ENCODE peak calls at places on chromosome 9, in seven cellular contexts. R, F, Z, M, L, G and J are unnamed samples.

GRCh38 chr9:69905291-69905690 is 84.7 kb downstream of the CFAP95 start:
- DNase-seq in R (no peak), F (no peak), Z (peak), M (no peak), L (no peak), G (no peak), J (no peak)

GRCh38 chr9:85742630-85742928 is 825 bp upstream of the AGTPBP1 start:
- DNase-seq in R (no peak), F (no peak), Z (peak), M (no peak), L (no peak), G (peak), J (no peak)

GRCh38 chr9:90060256-90060655 is 455.4 kb downstream of the GADD45G start:
- DNase-seq in R (no peak), F (no peak), Z (no peak), M (no peak), L (no peak), G (no peak), J (no peak)

GRCh38 chr9:116549061-116549664 is 137.9 kb upstream of the TRIM32 start:
- DNase-seq in R (no peak), F (no peak), Z (peak), M (peak), L (peak), G (peak), J (peak)

GRCh38 chr9:124206391-124206790 is 51.4 kb upstream of the NEK6 start:
- DNase-seq in R (no peak), F (no peak), Z (no peak), M (no peak), L (no peak), G (no peak), J (no peak)

GRCh38 chr9:80157561-80157983 is 585.8 kb downstream of the TLE4 start:
- DNase-seq in R (no peak), F (no peak), Z (no peak), M (no peak), L (no peak), G (no peak), J (no peak)

GRCh38 chr9:113562653-113563381 is 99.3 kb downstream of the RGS3 start:
- DNase-seq in R (no peak), F (no peak), Z (no peak), M (no peak), L (no peak), G (no peak), J (peak)

GRCh38 chr9:68495287-68495686 is 45.4 kb downstream of the TMEM252 start:
- DNase-seq in R (no peak), F (no peak), Z (no peak), M (no peak), L (no peak), G (no peak), J (no peak)

GRCh38 chr9:111621895-111622480 is 9.1 kb upstream of the DNAJC25 start:
- DNase-seq in R (no peak), F (no peak), Z (peak), M (no peak), L (no peak), G (no peak), J (no peak)

GRCh38 chr9:77497322-77498198 is 150.6 kb downstream of the GNA14 start:
- DNase-seq in R (no peak), F (no peak), Z (no peak), M (no peak), L (no peak), G (no peak), J (no peak)

GRCh38 chr9:69461488-69461887 is 136.5 kb downstream of the ENTREP1 start:
- DNase-seq in R (no peak), F (no peak), Z (no peak), M (no peak), L (no peak), G (no peak), J (no peak)

GRCh38 chr9:129358621-129359154 is 180.6 kb upstream of the IER5L start:
- DNase-seq in R (no peak), F (no peak), Z (no peak), M (no peak), L (no peak), G (no peak), J (no peak)

GRCh38 chr9:120922404-120923173 is 4.0 kb downstream of the TRAF1 start:
- DNase-seq in R (no peak), F (no peak), Z (no peak), M (no peak), L (no peak), G (no peak), J (no peak)

GRCh38 chr9:69332067-69332685 is 7.2 kb downstream of the ENTREP1 start:
- DNase-seq in R (no peak), F (no peak), Z (no peak), M (no peak), L (no peak), G (no peak), J (no peak)

GRCh38 chr9:95764920-95765319 is 110.6 kb upstream of the ERCC6L2 start:
- DNase-seq in R (no peak), F (no peak), Z (no peak), M (no peak), L (no peak), G (no peak), J (no peak)

GRCh38 chr9:72675586-72675985 is 154.2 kb downstream of the TMC1 start:
- DNase-seq in R (no peak), F (no peak), Z (peak), M (no peak), L (no peak), G (peak), J (no peak)

GRCh38 chr9:130682490-130683121 is 11.0 kb upstream of the EXOSC2 start:
- DNase-seq in R (no peak), F (peak), Z (peak), M (peak), L (peak), G (no peak), J (peak)

GRCh38 chr9:74496819-74497749 is at the start of gene RORB:
- DNase-seq in R (no peak), F (peak), Z (peak), M (peak), L (peak), G (peak), J (peak)

GRCh38 chr9:89502038-89502601 is 4.2 kb upstream of the SEMA4D start:
- DNase-seq in R (no peak), F (no peak), Z (no peak), M (no peak), L (no peak), G (no peak), J (no peak)

GRCh38 chr9:124860582-124861341 is 995 bp downstream of the RPL35 start:
- DNase-seq in R (no peak), F (no peak), Z (peak), M (no peak), L (no peak), G (no peak), J (no peak)

GRCh38 chr9:37983381-37984067 is 79.6 kb upstream of the SLC25A51 start:
- DNase-seq in R (no peak), F (no peak), Z (no peak), M (no peak), L (no peak), G (no peak), J (no peak)

GRCh38 chr9:112505607-112506006 is 19.0 kb downstream of the KIAA1958 start:
- DNase-seq in R (no peak), F (no peak), Z (no peak), M (no peak), L (no peak), G (no peak), J (no peak)

GRCh38 chr9:35272989-35273388 is 111.2 kb downstream of the UNC13B start:
- DNase-seq in R (no peak), F (no peak), Z (peak), M (no peak), L (no peak), G (no peak), J (no peak)

GRCh38 chr9:129988607-129989361 is 54.2 kb downstream of the FNBP1 start:
- DNase-seq in R (no peak), F (no peak), Z (no peak), M (no peak), L (no peak), G (no peak), J (no peak)

GRCh38 chr9:16679327-16679821 is 191.1 kb downstream of the BNC2 start:
- DNase-seq in R (no peak), F (no peak), Z (peak), M (no peak), L (no peak), G (no peak), J (no peak)

GRCh38 chr9:93587651-93588347 is 11.4 kb downstream of the PHF2 start:
- DNase-seq in R (no peak), F (no peak), Z (no peak), M (no peak), L (no peak), G (no peak), J (no peak)

GRCh38 chr9:83934569-83935275 is 13.5 kb upstream of the KIF27 start:
- DNase-seq in R (no peak), F (no peak), Z (peak), M (no peak), L (no peak), G (no peak), J (no peak)

GRCh38 chr9:75993434-75993833 is 103.0 kb downstream of the PCSK5 start:
- DNase-seq in R (no peak), F (no peak), Z (peak), M (no peak), L (no peak), G (peak), J (no peak)

GRCh38 chr9:117414220-117414905 is 494 bp downstream of the ASTN2 start:
- DNase-seq in R (no peak), F (peak), Z (peak), M (peak), L (no peak), G (no peak), J (peak)

GRCh38 chr9:14098102-14098501 is 215.8 kb downstream of the NFIB start:
- DNase-seq in R (no peak), F (no peak), Z (no peak), M (no peak), L (no peak), G (no peak), J (no peak)

GRCh38 chr9:32069169-32069813 is 315.2 kb upstream of the ACO1 start:
- DNase-seq in R (no peak), F (no peak), Z (peak), M (no peak), L (no peak), G (no peak), J (no peak)

GRCh38 chr9:37550781-37551180 is 25.4 kb downstream of the FBXO10 start:
- DNase-seq in R (no peak), F (no peak), Z (peak), M (no peak), L (no peak), G (no peak), J (no peak)

GRCh38 chr9:68678430-68678829 is 26.6 kb upstream of the PIP5K1B start:
- DNase-seq in R (no peak), F (peak), Z (peak), M (no peak), L (no peak), G (no peak), J (no peak)

GRCh38 chr9:69086769-69087168 is 51.2 kb downstream of the FXN start:
- DNase-seq in R (no peak), F (no peak), Z (no peak), M (no peak), L (no peak), G (no peak), J (no peak)

GRCh38 chr9:16575142-16575877 is 295.2 kb downstream of the BNC2 start:
- DNase-seq in R (no peak), F (no peak), Z (peak), M (no peak), L (no peak), G (no peak), J (no peak)

GRCh38 chr9:16871358-16872151 is 1.1 kb upstream of the BNC2 start:
- DNase-seq in R (no peak), F (peak), Z (peak), M (peak), L (peak), G (peak), J (peak)

GRCh38 chr9:96514108-96514824 is 64.3 kb downstream of the HABP4 start:
- DNase-seq in R (no peak), F (no peak), Z (peak), M (no peak), L (no peak), G (no peak), J (no peak)

GRCh38 chr9:128244443-128245226 is 31.2 kb downstream of the GOLGA2 start:
- DNase-seq in R (no peak), F (peak), Z (peak), M (peak), L (peak), G (peak), J (peak)

GRCh38 chr9:73079326-73079725 is 72.3 kb upstream of the ANXA1 start:
- DNase-seq in R (no peak), F (no peak), Z (no peak), M (no peak), L (no peak), G (no peak), J (no peak)